ENCODE peak calls at places on chromosome 11, in eight cellular contexts. J is NCI-H460; A is body of pancreas; N is activated CD4-positive, alpha-beta T cell treated with anti-CD3 and anti-CD28 coated beads for 24 hours; L is astrocyte; Z is D341Med; C is progenitor cell of endocrine pancreas; H is heart left ventricle. U is an unnamed sample.

GRCh38 chr11:123384116-123384515 is 46.0 kb upstream of the GRAMD1B start:
- DNase-seq in H (no peak), N (no peak), Z (no peak), C (no peak), A (no peak), L (no peak), J (no peak), U (no peak)

GRCh38 chr11:116879789-116880402 is 42.5 kb upstream of the APOA1 start:
- DNase-seq in C (no peak), L (peak; percentile 58), Z (peak; percentile 55), J (peak; percentile 50), N (peak; percentile 4), A (no peak), H (no peak), U (peak; percentile 58)

GRCh38 chr11:68312780-68313573 is 586 bp downstream of the LRP5 start:
- DNase-seq in L (no peak), A (peak; percentile 36), J (no peak), H (no peak), Z (peak; percentile 78), C (no peak), N (no peak), U (peak; percentile 79)

GRCh38 chr11:92245700-92246270 is 21.2 kb downstream of the FAT3 start:
- DNase-seq in A (no peak), H (no peak), Z (no peak), L (no peak), C (no peak), J (no peak), N (no peak), U (no peak)

GRCh38 chr11:69203901-69204245 is 48.1 kb downstream of the SMIM38 start:
- DNase-seq in Z (no peak), L (no peak), H (no peak), N (no peak), J (no peak), C (no peak), A (peak; percentile 2), U (no peak)

GRCh38 chr11:68506908-68507307 is 46.4 kb downstream of the PPP6R3 start:
- DNase-seq in A (no peak), L (no peak), N (no peak), J (no peak), H (no peak), Z (no peak), C (no peak), U (no peak)

GRCh38 chr11:91078221-91078620 is 855.4 kb upstream of the CHORDC1 start:
- DNase-seq in C (no peak), N (no peak), H (no peak), Z (no peak), J (no peak), L (no peak), A (no peak), U (no peak)

GRCh38 chr11:120182790-120183491 is 27.9 kb upstream of the OAF start:
- DNase-seq in N (no peak), H (peak; percentile 63), J (peak; percentile 5), A (peak; percentile 78), L (no peak), C (peak; percentile 23), Z (peak; percentile 43), U (no peak)

GRCh38 chr11:100695911-100696310 is 8.8 kb downstream of the ARHGAP42 start:
- DNase-seq in C (no peak), J (no peak), L (no peak), H (no peak), N (no peak), Z (no peak), A (no peak), U (no peak)

U was measured in SK-N-SH.